ENCODE peak calls at places on chromosomes 16 and 17, in nine cellular contexts. One of them, this sample, is unnamed.

GRCh38 chr16:66188786-66189725 is 177.4 kb upstream of the CDH5 start:
- DNase-seq in HuH-7.5: no peak
- DNase-seq in activated T-cell treated with anti-CD3 and anti-CD28 coated beads, Interleukin-2, amount 50 U/mL, for 72 hours: no peak
- DNase-seq in myocyte: no peak
- DNase-seq in NCI-H774: no peak
- DNase-seq in stimulated activated CD4-positive, alpha-beta T cell treated with anti-CD3 and anti-CD28 coated beads, Interleukin-1b, Interleukin-23, amount 100 ng/mL, for 1 hour: no peak
- DNase-seq in stimulated activated effector memory CD8-positive, alpha-beta T cell treated with anti-CD3 and anti-CD28 coated beads, Interleukin-12 subunit alpha, Interleukin-12 subunit beta, amount 100 ng/mL, for 72 hours: no peak
- DNase-seq in HFF-Myc: no peak
- DNase-seq in A549: no peak
- DNase-seq in this sample: no peak

GRCh38 chr17:29778936-29779811 is 150.9 kb downstream of the SSH2 start:
- DNase-seq in HuH-7.5: peak
- DNase-seq in activated T-cell treated with anti-CD3 and anti-CD28 coated beads, Interleukin-2, amount 50 U/mL, for 72 hours: peak
- DNase-seq in myocyte: peak
- DNase-seq in NCI-H774: no peak
- DNase-seq in stimulated activated CD4-positive, alpha-beta T cell treated with anti-CD3 and anti-CD28 coated beads, Interleukin-1b, Interleukin-23, amount 100 ng/mL, for 1 hour: peak
- DNase-seq in stimulated activated effector memory CD8-positive, alpha-beta T cell treated with anti-CD3 and anti-CD28 coated beads, Interleukin-12 subunit alpha, Interleukin-12 subunit beta, amount 100 ng/mL, for 72 hours: peak
- DNase-seq in HFF-Myc: peak
- DNase-seq in A549: peak
- DNase-seq in this sample: peak

GRCh38 chr17:60604686-60605334 is 4.8 kb downstream of the PPM1D start:
- DNase-seq in HuH-7.5: no peak
- DNase-seq in activated T-cell treated with anti-CD3 and anti-CD28 coated beads, Interleukin-2, amount 50 U/mL, for 72 hours: no peak
- DNase-seq in myocyte: peak
- DNase-seq in NCI-H774: no peak
- DNase-seq in stimulated activated CD4-positive, alpha-beta T cell treated with anti-CD3 and anti-CD28 coated beads, Interleukin-1b, Interleukin-23, amount 100 ng/mL, for 1 hour: no peak
- DNase-seq in stimulated activated effector memory CD8-positive, alpha-beta T cell treated with anti-CD3 and anti-CD28 coated beads, Interleukin-12 subunit alpha, Interleukin-12 subunit beta, amount 100 ng/mL, for 72 hours: no peak
- DNase-seq in HFF-Myc: no peak
- DNase-seq in A549: no peak
- DNase-seq in this sample: no peak

GRCh38 chr16:4011225-4011939 is 104.9 kb downstream of the ADCY9 start:
- DNase-seq in HuH-7.5: no peak
- DNase-seq in activated T-cell treated with anti-CD3 and anti-CD28 coated beads, Interleukin-2, amount 50 U/mL, for 72 hours: no peak
- DNase-seq in myocyte: no peak
- DNase-seq in NCI-H774: no peak
- DNase-seq in stimulated activated CD4-positive, alpha-beta T cell treated with anti-CD3 and anti-CD28 coated beads, Interleukin-1b, Interleukin-23, amount 100 ng/mL, for 1 hour: no peak
- DNase-seq in stimulated activated effector memory CD8-positive, alpha-beta T cell treated with anti-CD3 and anti-CD28 coated beads, Interleukin-12 subunit alpha, Interleukin-12 subunit beta, amount 100 ng/mL, for 72 hours: no peak
- DNase-seq in HFF-Myc: no peak
- DNase-seq in A549: no peak
- DNase-seq in this sample: no peak

GRCh38 chr16:88510091-88510719 is 57.1 kb downstream of the ZFPM1 start:
- DNase-seq in HuH-7.5: no peak
- DNase-seq in activated T-cell treated with anti-CD3 and anti-CD28 coated beads, Interleukin-2, amount 50 U/mL, for 72 hours: no peak
- DNase-seq in myocyte: no peak
- DNase-seq in NCI-H774: no peak
- DNase-seq in stimulated activated CD4-positive, alpha-beta T cell treated with anti-CD3 and anti-CD28 coated beads, Interleukin-1b, Interleukin-23, amount 100 ng/mL, for 1 hour: no peak
- DNase-seq in stimulated activated effector memory CD8-positive, alpha-beta T cell treated with anti-CD3 and anti-CD28 coated beads, Interleukin-12 subunit alpha, Interleukin-12 subunit beta, amount 100 ng/mL, for 72 hours: no peak
- DNase-seq in HFF-Myc: no peak
- DNase-seq in A549: no peak
- DNase-seq in this sample: no peak

GRCh38 chr17:39486242-39486641 is 25.0 kb downstream of the CDK12 start:
- DNase-seq in HuH-7.5: no peak
- DNase-seq in activated T-cell treated with anti-CD3 and anti-CD28 coated beads, Interleukin-2, amount 50 U/mL, for 72 hours: no peak
- DNase-seq in myocyte: peak
- DNase-seq in NCI-H774: no peak
- DNase-seq in stimulated activated CD4-positive, alpha-beta T cell treated with anti-CD3 and anti-CD28 coated beads, Interleukin-1b, Interleukin-23, amount 100 ng/mL, for 1 hour: no peak
- DNase-seq in stimulated activated effector memory CD8-positive, alpha-beta T cell treated with anti-CD3 and anti-CD28 coated beads, Interleukin-12 subunit alpha, Interleukin-12 subunit beta, amount 100 ng/mL, for 72 hours: no peak
- DNase-seq in HFF-Myc: peak
- DNase-seq in A549: peak
- DNase-seq in this sample: no peak

GRCh38 chr16:53913082-53913870 is 209.3 kb downstream of the FTO start:
- DNase-seq in HuH-7.5: no peak
- DNase-seq in activated T-cell treated with anti-CD3 and anti-CD28 coated beads, Interleukin-2, amount 50 U/mL, for 72 hours: peak
- DNase-seq in myocyte: peak
- DNase-seq in NCI-H774: no peak
- DNase-seq in stimulated activated CD4-positive, alpha-beta T cell treated with anti-CD3 and anti-CD28 coated beads, Interleukin-1b, Interleukin-23, amount 100 ng/mL, for 1 hour: no peak
- DNase-seq in stimulated activated effector memory CD8-positive, alpha-beta T cell treated with anti-CD3 and anti-CD28 coated beads, Interleukin-12 subunit alpha, Interleukin-12 subunit beta, amount 100 ng/mL, for 72 hours: peak
- DNase-seq in HFF-Myc: peak
- DNase-seq in A549: peak
- DNase-seq in this sample: no peak

GRCh38 chr17:78580277-78580804 is 3.1 kb upstream of the DNAH17 start:
- DNase-seq in HuH-7.5: no peak
- DNase-seq in activated T-cell treated with anti-CD3 and anti-CD28 coated beads, Interleukin-2, amount 50 U/mL, for 72 hours: no peak
- DNase-seq in myocyte: no peak
- DNase-seq in NCI-H774: no peak
- DNase-seq in stimulated activated CD4-positive, alpha-beta T cell treated with anti-CD3 and anti-CD28 coated beads, Interleukin-1b, Interleukin-23, amount 100 ng/mL, for 1 hour: no peak
- DNase-seq in stimulated activated effector memory CD8-positive, alpha-beta T cell treated with anti-CD3 and anti-CD28 coated beads, Interleukin-12 subunit alpha, Interleukin-12 subunit beta, amount 100 ng/mL, for 72 hours: no peak
- DNase-seq in HFF-Myc: no peak
- DNase-seq in A549: no peak
- DNase-seq in this sample: no peak

GRCh38 chr17:2474371-2474770 is 37.3 kb downstream of the METTL16 start:
- DNase-seq in HuH-7.5: no peak
- DNase-seq in activated T-cell treated with anti-CD3 and anti-CD28 coated beads, Interleukin-2, amount 50 U/mL, for 72 hours: no peak
- DNase-seq in myocyte: no peak
- DNase-seq in NCI-H774: no peak
- DNase-seq in stimulated activated CD4-positive, alpha-beta T cell treated with anti-CD3 and anti-CD28 coated beads, Interleukin-1b, Interleukin-23, amount 100 ng/mL, for 1 hour: no peak
- DNase-seq in stimulated activated effector memory CD8-positive, alpha-beta T cell treated with anti-CD3 and anti-CD28 coated beads, Interleukin-12 subunit alpha, Interleukin-12 subunit beta, amount 100 ng/mL, for 72 hours: no peak
- DNase-seq in HFF-Myc: no peak
- DNase-seq in A549: no peak
- DNase-seq in this sample: no peak

GRCh38 chr17:36926226-36926625 is 11.0 kb upstream of the LHX1 start:
- DNase-seq in HuH-7.5: no peak
- DNase-seq in activated T-cell treated with anti-CD3 and anti-CD28 coated beads, Interleukin-2, amount 50 U/mL, for 72 hours: no peak
- DNase-seq in myocyte: no peak
- DNase-seq in NCI-H774: no peak
- DNase-seq in stimulated activated CD4-positive, alpha-beta T cell treated with anti-CD3 and anti-CD28 coated beads, Interleukin-1b, Interleukin-23, amount 100 ng/mL, for 1 hour: no peak
- DNase-seq in stimulated activated effector memory CD8-positive, alpha-beta T cell treated with anti-CD3 and anti-CD28 coated beads, Interleukin-12 subunit alpha, Interleukin-12 subunit beta, amount 100 ng/mL, for 72 hours: no peak
- DNase-seq in HFF-Myc: no peak
- DNase-seq in A549: no peak
- DNase-seq in this sample: no peak

GRCh38 chr16:24580665-24581064 is 41.3 kb downstream of the RBBP6 start:
- DNase-seq in HuH-7.5: no peak
- DNase-seq in activated T-cell treated with anti-CD3 and anti-CD28 coated beads, Interleukin-2, amount 50 U/mL, for 72 hours: no peak
- DNase-seq in myocyte: peak
- DNase-seq in NCI-H774: no peak
- DNase-seq in stimulated activated CD4-positive, alpha-beta T cell treated with anti-CD3 and anti-CD28 coated beads, Interleukin-1b, Interleukin-23, amount 100 ng/mL, for 1 hour: no peak
- DNase-seq in stimulated activated effector memory CD8-positive, alpha-beta T cell treated with anti-CD3 and anti-CD28 coated beads, Interleukin-12 subunit alpha, Interleukin-12 subunit beta, amount 100 ng/mL, for 72 hours: no peak
- DNase-seq in HFF-Myc: peak
- DNase-seq in A549: peak
- DNase-seq in this sample: no peak

GRCh38 chr16:77406680-77407079 is 28.2 kb downstream of the ADAMTS18 start:
- DNase-seq in HuH-7.5: no peak
- DNase-seq in activated T-cell treated with anti-CD3 and anti-CD28 coated beads, Interleukin-2, amount 50 U/mL, for 72 hours: no peak
- DNase-seq in myocyte: no peak
- DNase-seq in NCI-H774: no peak
- DNase-seq in stimulated activated CD4-positive, alpha-beta T cell treated with anti-CD3 and anti-CD28 coated beads, Interleukin-1b, Interleukin-23, amount 100 ng/mL, for 1 hour: no peak
- DNase-seq in stimulated activated effector memory CD8-positive, alpha-beta T cell treated with anti-CD3 and anti-CD28 coated beads, Interleukin-12 subunit alpha, Interleukin-12 subunit beta, amount 100 ng/mL, for 72 hours: no peak
- DNase-seq in HFF-Myc: no peak
- DNase-seq in A549: peak
- DNase-seq in this sample: no peak

GRCh38 chr17:64723781-64724180 is 61.7 kb upstream of the SMURF2 start:
- DNase-seq in HuH-7.5: no peak
- DNase-seq in activated T-cell treated with anti-CD3 and anti-CD28 coated beads, Interleukin-2, amount 50 U/mL, for 72 hours: no peak
- DNase-seq in myocyte: no peak
- DNase-seq in NCI-H774: no peak
- DNase-seq in stimulated activated CD4-positive, alpha-beta T cell treated with anti-CD3 and anti-CD28 coated beads, Interleukin-1b, Interleukin-23, amount 100 ng/mL, for 1 hour: no peak
- DNase-seq in stimulated activated effector memory CD8-positive, alpha-beta T cell treated with anti-CD3 and anti-CD28 coated beads, Interleukin-12 subunit alpha, Interleukin-12 subunit beta, amount 100 ng/mL, for 72 hours: no peak
- DNase-seq in HFF-Myc: no peak
- DNase-seq in A549: no peak
- DNase-seq in this sample: no peak

GRCh38 chr17:40625311-40625710 is 22.3 kb downstream of the SMARCE1 start:
- DNase-seq in HuH-7.5: no peak
- DNase-seq in activated T-cell treated with anti-CD3 and anti-CD28 coated beads, Interleukin-2, amount 50 U/mL, for 72 hours: no peak
- DNase-seq in myocyte: no peak
- DNase-seq in NCI-H774: no peak
- DNase-seq in stimulated activated CD4-positive, alpha-beta T cell treated with anti-CD3 and anti-CD28 coated beads, Interleukin-1b, Interleukin-23, amount 100 ng/mL, for 1 hour: no peak
- DNase-seq in stimulated activated effector memory CD8-positive, alpha-beta T cell treated with anti-CD3 and anti-CD28 coated beads, Interleukin-12 subunit alpha, Interleukin-12 subunit beta, amount 100 ng/mL, for 72 hours: no peak
- DNase-seq in HFF-Myc: no peak
- DNase-seq in A549: no peak
- DNase-seq in this sample: no peak

GRCh38 chr17:47967607-47968252 is 3.2 kb upstream of the CDK5RAP3 start:
- DNase-seq in HuH-7.5: no peak
- DNase-seq in activated T-cell treated with anti-CD3 and anti-CD28 coated beads, Interleukin-2, amount 50 U/mL, for 72 hours: no peak
- DNase-seq in myocyte: no peak
- DNase-seq in NCI-H774: no peak
- DNase-seq in stimulated activated CD4-positive, alpha-beta T cell treated with anti-CD3 and anti-CD28 coated beads, Interleukin-1b, Interleukin-23, amount 100 ng/mL, for 1 hour: no peak
- DNase-seq in stimulated activated effector memory CD8-positive, alpha-beta T cell treated with anti-CD3 and anti-CD28 coated beads, Interleukin-12 subunit alpha, Interleukin-12 subunit beta, amount 100 ng/mL, for 72 hours: no peak
- DNase-seq in HFF-Myc: no peak
- DNase-seq in A549: peak
- DNase-seq in this sample: no peak